ENCODE peak calls at places on chromosomes 4 and X, in four cellular contexts. L is breast epithelium, Z is spleen, C is GM12878. N is an unnamed sample.
A peak's percentile ranks its signal among the peaks of the same experiment; 100 is the strongest.

GRCh38 chrX:151763711-151764110 is 29.2 kb downstream of the CNGA2 start:
- DNase-seq in L (no peak), Z (no peak), C (no peak), N (no peak)

GRCh38 chr4:80540349-80540748 is 204.8 kb downstream of the CFAP299 start:
- DNase-seq in C (no peak), L (no peak), Z (no peak), N (no peak)

GRCh38 chrX:77788050-77788449 is 2.0 kb upstream of the ATRX start:
- DNase-seq in L (no peak), C (no peak), Z (no peak), N (no peak)

GRCh38 chr4:144449623-144450022 is 196.3 kb upstream of the HHIP start:
- DNase-seq in C (no peak), L (no peak), Z (peak; percentile 37), N (no peak)

GRCh38 chrX:38215141-38215540 is 5.5 kb downstream of the SRPX start:
- DNase-seq in C (no peak), L (no peak), Z (no peak), N (no peak)

GRCh38 chr4:1535926-1536578 is 129.8 kb upstream of the NKX1-1 start:
- DNase-seq in L (no peak), C (no peak), Z (peak; percentile 69), N (no peak)

GRCh38 chr4:183426507-183426906 is 17.9 kb upstream of the CDKN2AIP start:
- DNase-seq in L (no peak), Z (no peak), C (no peak), N (no peak)

GRCh38 chr4:7023486-7023885 is 19.7 kb upstream of the TADA2B start:
- DNase-seq in L (no peak), Z (peak; percentile 45), C (no peak), N (no peak)

GRCh38 chr4:7704091-7704490 is 235.6 kb downstream of the AFAP1 start:
- DNase-seq in C (no peak), L (no peak), Z (no peak), N (no peak)

GRCh38 chr4:10983274-10983673 is 298.7 kb upstream of the CLNK start:
- DNase-seq in Z (peak; percentile 79), L (no peak), C (no peak), N (peak; percentile 9)

GRCh38 chrX:49171752-49172279 is at the start of gene PLP2:
- DNase-seq in L (peak; percentile 52), Z (peak; percentile 90), C (no peak), N (peak; percentile 79)

GRCh38 chr4:176238819-176239218 is 30.2 kb downstream of the ASB5 start:
- DNase-seq in L (no peak), C (no peak), Z (no peak), N (no peak)

GRCh38 chr4:61511716-61512488 is 311.8 kb downstream of the ADGRL3 start:
- DNase-seq in C (no peak), Z (no peak), L (no peak), N (no peak)

GRCh38 chr4:60794372-60794771 is 405.8 kb upstream of the ADGRL3 start:
- DNase-seq in C (no peak), L (no peak), Z (no peak), N (no peak)

GRCh38 chr4:33467291-33467690 is 2747.1 kb downstream of the PCDH7 start:
- DNase-seq in C (no peak), L (no peak), Z (no peak), N (no peak)

GRCh38 chrX:133414399-133415275 is 652 bp downstream of the GPC4 start:
- DNase-seq in C (no peak), Z (no peak), L (no peak), N (peak; percentile 12)

GRCh38 chr4:53730431-53730830 is 139.1 kb upstream of the LNX1 start:
- DNase-seq in L (no peak), C (no peak), Z (no peak), N (no peak)

GRCh38 chrX:77422886-77423648 is 24.1 kb upstream of the FGF16 start:
- DNase-seq in L (no peak), Z (no peak), C (no peak), N (no peak)

GRCh38 chr4:145808021-145808650 is 128.2 kb downstream of the C4orf51 start:
- DNase-seq in Z (no peak), C (peak; percentile 86), L (no peak), N (no peak)

GRCh38 chr4:163554870-163555465 is 60.5 kb downstream of the TMA16 start:
- DNase-seq in C (no peak), L (no peak), Z (no peak), N (no peak)

GRCh38 chr4:127134490-127134889 is 498.3 kb upstream of the INTU start:
- DNase-seq in L (no peak), Z (no peak), C (no peak), N (no peak)

GRCh38 chr4:83043801-83044407 is 8.9 kb downstream of the COPS4 start:
- DNase-seq in Z (no peak), C (no peak), L (no peak), N (no peak)

GRCh38 chrX:14064632-14065432 is 35.1 kb upstream of the GEMIN8 start:
- DNase-seq in C (no peak), L (no peak), Z (no peak), N (peak; percentile 38)

GRCh38 chrX:53318766-53319353 is 37.5 kb upstream of the IQSEC2 start:
- DNase-seq in Z (no peak), L (no peak), C (no peak), N (no peak)

GRCh38 chr4:108287834-108288413 is 119.2 kb upstream of the LEF1 start:
- DNase-seq in C (no peak), Z (no peak), L (no peak), N (no peak)

GRCh38 chr4:7297881-7298280 is 105.5 kb downstream of the SORCS2 start:
- DNase-seq in C (no peak), L (no peak), Z (no peak), N (no peak)

GRCh38 chr4:53192496-53192895 is 173.4 kb downstream of the SCFD2 start:
- DNase-seq in C (no peak), Z (no peak), L (no peak), N (no peak)

GRCh38 chrX:69136546-69137331 is 28.5 kb downstream of the PJA1 start:
- DNase-seq in Z (peak; percentile 67), L (no peak), C (no peak), N (no peak)

GRCh38 chrX:126509917-126510316 is 42.7 kb downstream of the DCAF12L1 start:
- DNase-seq in Z (no peak), L (no peak), C (no peak), N (no peak)

GRCh38 chr4:53863163-53863562 is 201.2 kb downstream of the CHIC2 start:
- DNase-seq in Z (no peak), L (no peak), C (no peak), N (no peak)

GRCh38 chrX:9832811-9833210 is 46.6 kb downstream of the SHROOM2 start:
- DNase-seq in Z (no peak), C (no peak), L (no peak), N (no peak)

GRCh38 chr4:10054571-10055041 is 33.3 kb upstream of the SLC2A9 start:
- DNase-seq in C (no peak), L (no peak), Z (no peak), N (no peak)

GRCh38 chrX:129360175-129360574 is 163.1 kb downstream of the SMARCA1 start:
- DNase-seq in Z (no peak), L (no peak), C (peak; percentile 21), N (peak; percentile 29)

GRCh38 chr4:38618510-38618909 is 45.5 kb upstream of the KLF3 start:
- DNase-seq in C (no peak), Z (no peak), L (no peak), N (no peak)

GRCh38 chr4:158768577-158769174 is at the start of gene FNIP2:
- DNase-seq in L (peak; percentile 50), Z (peak; percentile 93), C (no peak), N (peak; percentile 86)
- TF ChIP-seq POLR2AphosphoS5 in L (peak; percentile 18), Z (peak; percentile 61), C (no peak), N (peak; percentile 72)

GRCh38 chrX:45781901-45782553 is 581.4 kb upstream of the DIPK2B start:
- DNase-seq in C (no peak), L (no peak), Z (no peak), N (no peak)
- TF ChIP-seq POLR2AphosphoS5 in C (no peak), L (no peak), Z (no peak), N (no peak)

GRCh38 chr4:85051526-85051925 is 85.0 kb upstream of the WDFY3 start:
- DNase-seq in L (no peak), Z (no peak), C (no peak), N (no peak)

GRCh38 chr4:85055558-85055957 is 89.1 kb upstream of the WDFY3 start:
- DNase-seq in C (no peak), L (no peak), Z (no peak), N (no peak)

DNA sequence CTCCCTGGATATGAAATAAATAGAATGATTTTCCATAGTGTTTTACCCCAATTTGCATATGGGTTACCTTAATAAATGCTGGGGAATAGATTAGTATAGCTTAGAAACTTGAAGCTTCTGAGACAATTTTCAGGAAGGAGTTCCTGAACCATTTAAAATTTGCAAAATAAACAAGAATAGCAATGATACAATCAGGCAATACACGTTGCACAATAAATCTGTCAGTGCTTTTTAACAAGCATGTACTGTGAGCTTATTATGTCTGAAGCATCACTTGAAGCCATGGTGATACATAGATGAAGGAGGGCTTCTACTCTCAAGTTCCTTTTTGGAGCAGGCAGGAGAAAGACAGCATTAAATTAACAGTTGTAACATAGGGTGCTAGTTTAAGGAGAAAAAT is 84.2 kb upstream of the WDFY3 start:
- DNase-seq in L (no peak), Z (no peak), C (no peak), N (no peak)
- TF ChIP-seq POLR2AphosphoS5 in L (no peak), Z (no peak), C (no peak), N (no peak)

DNA sequence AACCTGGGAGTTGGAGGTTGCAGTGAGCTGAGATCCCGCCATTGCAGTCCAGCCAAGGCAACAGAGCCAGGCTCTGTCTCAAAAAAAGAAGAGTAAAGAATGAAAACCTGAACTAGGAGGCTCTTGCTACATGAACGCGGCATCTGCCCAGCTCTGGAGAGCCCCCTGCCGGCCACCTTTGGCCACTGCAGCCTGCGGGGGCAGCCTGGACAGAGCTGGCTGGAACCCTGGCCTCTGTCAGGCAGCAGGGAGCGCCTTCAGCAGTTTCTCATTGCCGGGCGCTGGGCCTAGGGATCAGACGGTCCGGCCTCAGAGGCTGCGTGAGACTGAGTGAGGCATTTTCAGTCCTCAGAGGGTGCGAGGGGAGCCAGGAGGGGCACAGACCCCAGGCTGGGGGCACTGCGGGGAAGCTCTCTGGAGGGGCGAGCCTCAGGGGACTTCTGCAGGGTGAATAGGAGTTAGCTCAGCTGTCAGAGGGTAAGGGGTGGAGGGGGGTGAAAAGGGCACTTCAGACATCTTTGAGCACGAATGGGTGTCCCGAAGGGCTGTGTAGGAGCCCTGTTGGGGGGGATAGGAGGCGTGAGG is 17.5 kb downstream of the DOK7 start:
- DNase-seq in Z (peak; percentile 93), L (peak; percentile 63), C (no peak), N (peak; percentile 76)
- TF ChIP-seq POLR2AphosphoS5 in Z (no peak), L (no peak), C (no peak), N (no peak)

GRCh38 chrX:119101168-119101567 is 26.4 kb downstream of the KIAA1210 start:
- DNase-seq in L (no peak), C (no peak), Z (no peak), N (no peak)

GRCh38 chrX:119105826-119106225 is 21.8 kb downstream of the KIAA1210 start:
- DNase-seq in Z (no peak), L (no peak), C (no peak), N (no peak)
- TF ChIP-seq POLR2AphosphoS5 in Z (no peak), L (no peak), C (no peak), N (no peak)